ENCODE peak calls at places on chromosomes 13 and 19, in five cellular contexts. L, O, R, U and T are unnamed samples.

GRCh38 chr19:52527954-52528326 is 472 bp downstream of the ZNF808 start:
- DNase-seq in L (no peak), O (no peak), R (no peak), U (no peak), T (peak)

GRCh38 chr19:44903602-44904425 is 1.8 kb upstream of the APOE start:
- DNase-seq in L (peak), O (no peak), R (peak), U (no peak), T (peak)

GRCh38 chr19:13615890-13616289 is 109.6 kb upstream of the CACNA1A start:
- DNase-seq in L (no peak), O (no peak), R (no peak), U (no peak), T (no peak)

GRCh38 chr13:41494202-41494601 is 36.9 kb downstream of the RGCC start:
- DNase-seq in L (no peak), O (no peak), R (no peak), U (no peak), T (no peak)

GRCh38 chr13:57546942-57547341 is 84.6 kb upstream of the PCDH17 start:
- DNase-seq in L (no peak), O (no peak), R (no peak), U (no peak), T (no peak)

GRCh38 chr19:15934332-15935078 is at the start of gene CYP4F11:
- DNase-seq in L (peak), O (no peak), R (no peak), U (peak), T (peak)

GRCh38 chr19:3163230-3163886 is 15.2 kb upstream of the S1PR4 start:
- DNase-seq in L (peak), O (peak), R (peak), U (no peak), T (peak)

GRCh38 chr13:112150352-112150751 is 83.4 kb downstream of the SOX1 start:
- DNase-seq in L (no peak), O (no peak), R (no peak), U (no peak), T (no peak)

GRCh38 chr13:111474136-111475002 is 153.9 kb downstream of the TEX29 start:
- DNase-seq in L (no peak), O (peak), R (no peak), U (no peak), T (peak)

GRCh38 chr13:49985129-49985528 is 11.7 kb upstream of the TRIM13 start:
- DNase-seq in L (peak), O (no peak), R (no peak), U (no peak), T (no peak)

GRCh38 chr19:57512845-57513244 is 13.1 kb downstream of the ZNF773 start:
- DNase-seq in L (no peak), O (no peak), R (no peak), U (no peak), T (no peak)

GRCh38 chr19:10653732-10654609 is at the start of gene ILF3:
- DNase-seq in L (peak), O (peak), R (peak), U (peak), T (peak)

DNA sequence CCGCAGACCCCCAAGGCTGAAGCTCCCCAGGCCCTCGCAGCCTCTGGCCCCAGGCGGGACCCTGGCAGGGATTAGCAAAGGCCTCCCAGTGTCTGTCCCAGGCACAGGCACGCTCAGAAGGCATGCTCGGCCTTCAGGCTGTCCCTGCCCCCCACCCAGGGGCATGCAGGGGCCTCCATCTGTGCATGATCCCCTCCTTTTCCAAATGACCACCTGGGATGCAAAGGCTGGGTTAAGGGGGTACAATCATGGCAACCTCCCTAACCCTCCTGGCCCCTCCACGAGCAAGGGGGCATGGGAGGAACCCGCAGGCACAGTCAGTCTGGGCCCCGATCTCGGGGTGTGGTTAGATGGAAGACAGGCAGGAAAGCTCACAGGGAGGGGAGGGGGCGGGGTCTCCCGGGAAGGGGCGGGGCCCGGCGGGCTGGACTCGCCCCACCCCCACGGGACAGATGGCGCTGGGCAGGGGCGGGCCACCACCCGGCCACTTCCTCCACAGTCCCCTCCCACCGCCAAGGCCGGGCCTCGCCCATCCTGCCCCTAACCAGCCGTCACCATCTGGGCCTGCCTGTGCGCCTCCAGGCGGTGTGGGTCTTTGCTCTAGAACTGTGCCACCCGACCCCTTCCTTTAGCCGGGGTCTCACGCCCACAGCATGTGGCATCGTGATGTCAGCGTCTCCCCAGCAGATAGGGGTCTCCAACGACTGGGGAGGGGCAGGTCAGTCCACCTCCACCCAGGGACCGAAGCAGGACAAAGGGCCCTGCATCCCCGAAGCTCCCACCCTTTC is 7.0 kb upstream of the REXO1 start:
- DNase-seq in L (peak), O (peak), R (no peak), U (no peak), T (peak)
- TF ChIP-seq CTCF in L (no peak), O (no peak), R (no peak), U (no peak), T (no peak)

DNA sequence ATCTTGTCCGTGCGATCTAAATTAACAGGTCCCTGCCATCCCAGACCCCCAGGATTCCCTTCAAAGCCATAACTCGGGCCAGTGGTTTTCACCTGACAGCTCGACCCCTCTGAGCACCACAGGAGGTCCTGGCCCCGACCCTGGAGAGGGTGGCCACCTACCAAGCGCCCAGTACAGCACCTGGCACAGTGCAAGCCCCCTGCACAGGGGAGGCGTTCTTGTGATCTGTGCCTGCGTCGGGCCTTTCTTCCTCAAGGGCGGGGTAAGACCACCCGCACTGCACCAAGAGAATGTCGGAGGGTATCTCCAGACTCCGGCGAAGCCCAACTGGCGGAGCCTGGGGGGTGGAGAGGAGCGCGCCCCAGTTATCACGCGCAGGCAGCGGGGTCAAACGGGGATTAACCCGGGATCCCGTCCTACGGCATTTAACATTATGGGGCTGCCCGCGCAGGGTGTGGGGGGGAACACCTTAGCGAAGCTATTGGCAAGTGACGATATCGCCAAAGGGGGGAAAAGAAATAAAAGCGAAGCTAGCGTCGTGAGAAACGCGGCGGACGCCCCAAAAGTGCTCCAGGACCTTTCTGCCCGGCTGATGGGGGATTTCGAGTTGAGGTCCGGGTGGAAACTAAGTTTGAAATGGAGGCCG is 1.3 kb upstream of the HNRNPL start:
- DNase-seq in L (no peak), O (no peak), R (no peak), U (no peak), T (no peak)
- TF ChIP-seq CTCF in L (no peak), O (no peak), R (no peak), U (no peak), T (no peak)

GRCh38 chr19:30297969-30298368 is 74.2 kb upstream of the ZNF536 start:
- DNase-seq in L (no peak), O (no peak), R (no peak), U (no peak), T (no peak)

GRCh38 chr19:30287259-30287658 is 84.9 kb upstream of the ZNF536 start:
- DNase-seq in L (no peak), O (no peak), R (no peak), U (no peak), T (no peak)

GRCh38 chr19:30288957-30289735 is 83.0 kb upstream of the ZNF536 start:
- DNase-seq in L (no peak), O (no peak), R (no peak), U (no peak), T (no peak)

GRCh38 chr19:30287973-30288372 is 84.2 kb upstream of the ZNF536 start:
- DNase-seq in L (no peak), O (no peak), R (no peak), U (no peak), T (no peak)

GRCh38 chr19:30293051-30293785 is 79.0 kb upstream of the ZNF536 start:
- DNase-seq in L (no peak), O (no peak), R (no peak), U (no peak), T (no peak)
- TF ChIP-seq CTCF in L (no peak), O (no peak), R (no peak), U (no peak), T (no peak)

DNA sequence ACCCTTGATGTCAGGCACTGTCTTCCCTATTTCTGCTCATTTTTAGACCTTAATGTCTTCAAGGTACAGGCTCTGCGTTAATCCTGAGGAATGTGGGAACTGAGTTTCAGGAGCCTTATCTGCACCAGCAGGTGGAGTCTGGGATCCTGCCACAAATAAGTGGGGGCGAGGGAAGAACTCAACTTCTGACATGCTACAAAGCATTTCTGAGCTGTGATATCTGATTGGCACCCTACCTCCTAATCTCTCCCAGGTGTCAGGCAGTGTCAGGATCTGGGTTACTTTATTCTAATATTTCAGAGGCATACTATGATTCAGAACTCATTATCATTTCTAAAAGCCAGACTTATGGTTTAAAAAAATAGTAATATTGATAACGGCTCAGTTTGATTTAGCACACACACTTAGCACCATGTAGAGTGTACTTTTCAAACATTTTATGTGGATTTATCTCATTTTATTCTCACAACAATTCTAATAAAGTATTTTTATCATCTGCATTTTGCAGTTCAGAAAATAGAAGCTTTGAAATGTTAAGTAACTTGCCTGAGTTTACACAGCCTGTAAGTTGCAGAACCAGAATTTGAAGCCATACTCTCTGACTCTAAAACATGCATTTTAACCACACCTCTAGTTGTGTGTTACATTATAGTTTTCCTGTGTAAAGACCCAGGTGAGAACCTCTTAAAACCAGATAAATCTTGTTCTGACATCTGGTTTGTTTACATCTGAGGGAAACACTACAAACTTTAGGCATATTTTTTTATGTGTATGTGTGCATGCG is 358.6 kb downstream of the TDRD3 start:
- DNase-seq in L (no peak), O (no peak), R (no peak), U (no peak), T (no peak)
- TF ChIP-seq CTCF in L (no peak), O (no peak), R (peak), U (no peak), T (no peak)

DNA sequence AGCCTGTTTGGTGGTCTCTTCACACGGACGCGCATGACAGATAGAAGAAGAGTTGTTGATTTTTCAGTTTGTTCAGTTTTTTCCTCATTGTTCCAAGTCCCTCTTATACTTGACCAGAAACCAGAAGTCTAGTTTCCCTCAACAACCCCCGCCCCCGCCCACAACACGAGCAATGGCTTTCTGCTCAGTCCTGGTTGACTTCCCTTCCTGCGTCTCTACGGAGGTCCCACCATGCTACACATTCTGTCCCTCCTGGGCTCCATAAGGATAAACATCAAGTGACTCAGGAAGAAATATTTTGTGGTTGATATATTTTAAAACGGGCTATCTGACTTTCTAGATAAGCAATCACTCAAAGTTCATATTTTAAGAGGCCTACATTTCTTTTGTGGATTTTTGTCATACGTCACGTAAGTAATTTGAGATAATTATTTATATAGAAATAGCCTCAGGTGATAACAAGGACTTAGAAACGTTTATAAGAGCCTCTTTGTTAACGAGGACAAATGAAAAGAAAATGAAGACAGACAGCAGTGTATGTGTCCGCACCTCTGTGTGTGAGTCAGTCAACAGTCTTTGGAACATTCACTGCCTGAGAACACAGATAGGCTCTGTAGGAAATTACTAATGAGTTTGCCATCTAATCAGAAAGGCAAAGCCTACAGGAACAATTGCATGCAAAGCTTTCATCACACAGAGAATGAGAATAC is 214.4 kb downstream of the RAP2A start:
- DNase-seq in L (no peak), O (no peak), R (no peak), U (no peak), T (peak)
- TF ChIP-seq CTCF in L (no peak), O (no peak), R (no peak), U (no peak), T (no peak)